ENCODE peak calls at places on chromosomes 5 and 9, in eight cellular contexts. One of them, this sample, is unnamed.

GRCh38 chr5:135821061-135821781 is 13.2 kb upstream of the SLC25A48 start:
- DNase-seq in caudate nucleus: no peak
- DNase-seq in RPMI7951: no peak
- DNase-seq in stimulated activated naive CD4-positive, alpha-beta T cell: no peak
- DNase-seq in NCI-H1417: peak
- DNase-seq in NCI-H1092: peak
- DNase-seq in brain microvascular endothelial cell: no peak
- DNase-seq in cerebellum: peak
- DNase-seq in this sample: peak

GRCh38 chr5:74040811-74041491 is 415.0 kb downstream of the ARHGEF28 start:
- DNase-seq in caudate nucleus: no peak
- DNase-seq in RPMI7951: peak
- DNase-seq in stimulated activated naive CD4-positive, alpha-beta T cell: no peak
- DNase-seq in NCI-H1417: no peak
- DNase-seq in NCI-H1092: peak
- DNase-seq in brain microvascular endothelial cell: no peak
- DNase-seq in cerebellum: no peak
- DNase-seq in this sample: no peak

GRCh38 chr9:109203761-109204360 is 36.8 kb upstream of the FRRS1L start:
- DNase-seq in caudate nucleus: no peak
- DNase-seq in RPMI7951: no peak
- DNase-seq in stimulated activated naive CD4-positive, alpha-beta T cell: no peak
- DNase-seq in NCI-H1417: no peak
- DNase-seq in NCI-H1092: no peak
- DNase-seq in brain microvascular endothelial cell: no peak
- DNase-seq in cerebellum: no peak
- DNase-seq in this sample: no peak

GRCh38 chr9:2621678-2622360 is at the start of gene VLDLR:
- DNase-seq in caudate nucleus: peak
- DNase-seq in RPMI7951: peak
- DNase-seq in stimulated activated naive CD4-positive, alpha-beta T cell: no peak
- DNase-seq in NCI-H1417: peak
- DNase-seq in NCI-H1092: peak
- DNase-seq in brain microvascular endothelial cell: no peak
- DNase-seq in cerebellum: peak
- DNase-seq in this sample: peak

GRCh38 chr5:109224276-109224675 is 185.5 kb downstream of the PJA2 start:
- DNase-seq in caudate nucleus: no peak
- DNase-seq in RPMI7951: no peak
- DNase-seq in stimulated activated naive CD4-positive, alpha-beta T cell: no peak
- DNase-seq in NCI-H1417: no peak
- DNase-seq in NCI-H1092: no peak
- DNase-seq in brain microvascular endothelial cell: no peak
- DNase-seq in cerebellum: no peak
- DNase-seq in this sample: no peak

GRCh38 chr5:13932561-13932960 is 11.9 kb downstream of the DNAH5 start:
- DNase-seq in caudate nucleus: peak
- DNase-seq in RPMI7951: no peak
- DNase-seq in stimulated activated naive CD4-positive, alpha-beta T cell: no peak
- DNase-seq in NCI-H1417: no peak
- DNase-seq in NCI-H1092: no peak
- DNase-seq in brain microvascular endothelial cell: no peak
- DNase-seq in cerebellum: peak
- DNase-seq in this sample: peak

GRCh38 chr5:72063219-72063819 is 44.0 kb upstream of the MAP1B start:
- DNase-seq in caudate nucleus: no peak
- DNase-seq in RPMI7951: peak
- DNase-seq in stimulated activated naive CD4-positive, alpha-beta T cell: no peak
- DNase-seq in NCI-H1417: no peak
- DNase-seq in NCI-H1092: no peak
- DNase-seq in brain microvascular endothelial cell: peak
- DNase-seq in cerebellum: no peak
- DNase-seq in this sample: peak

GRCh38 chr5:169223595-169223953 is 77.4 kb downstream of the SLIT3 start:
- DNase-seq in caudate nucleus: no peak
- DNase-seq in RPMI7951: peak
- DNase-seq in stimulated activated naive CD4-positive, alpha-beta T cell: no peak
- DNase-seq in NCI-H1417: no peak
- DNase-seq in NCI-H1092: no peak
- DNase-seq in brain microvascular endothelial cell: no peak
- DNase-seq in cerebellum: peak
- DNase-seq in this sample: peak

GRCh38 chr9:105114956-105115728 is 129.3 kb upstream of the SLC44A1 start:
- DNase-seq in caudate nucleus: no peak
- DNase-seq in RPMI7951: peak
- DNase-seq in stimulated activated naive CD4-positive, alpha-beta T cell: no peak
- DNase-seq in NCI-H1417: no peak
- DNase-seq in NCI-H1092: no peak
- DNase-seq in brain microvascular endothelial cell: peak
- DNase-seq in cerebellum: no peak
- DNase-seq in this sample: peak

This sample was measured in A172.